ENCODE peak calls at places on chromosome 17, in four cellular contexts. W is H9, R is H1, U is IMR-90. S is an unnamed sample. For H3K4me1, the result is how much of the 10 kb centered on the place peaks cover.

GRCh38 chr17:80023261-80024205 is 12.1 kb downstream of the TBC1D16 start:
- DNase-seq in U (no peak), R (no peak), W (peak), S (no peak)

GRCh38 chr17:10197362-10197720 is 1.1 kb downstream of the GAS7 start:
- DNase-seq in W (no peak), R (no peak), U (no peak), S (no peak)

GRCh38 chr17:5706835-5707234 is 122.5 kb upstream of the NLRP1 start:
- DNase-seq in U (peak), W (peak), R (no peak), S (peak)

GRCh38 chr17:44307387-44308186 is 814 bp upstream of the RUNDC3A start:
- DNase-seq in U (no peak), W (peak), R (no peak), S (peak)

GRCh38 chr17:9670596-9670995 is 25.3 kb downstream of the USP43 start:
- DNase-seq in W (no peak), R (no peak), U (no peak), S (no peak)

GRCh38 chr17:63525190-63525946 is 2.2 kb downstream of the KCNH6 start:
- DNase-seq in U (no peak), R (no peak), W (no peak), S (peak)

GRCh38 chr17:65559802-65560627 is 1.4 kb downstream of the AXIN2 start:
- DNase-seq in R (no peak), U (no peak), W (peak), S (peak)

GRCh38 chr17:67035131-67036083 is 8.9 kb upstream of the CACNG1 start:
- DNase-seq in W (no peak), R (no peak), U (no peak), S (no peak)

GRCh38 chr17:33142703-33143299 is 150.3 kb downstream of the ASIC2 start:
- DNase-seq in U (peak), R (no peak), W (peak), S (peak)

GRCh38 chr17:395179-395578 is 42.6 kb upstream of the RPH3AL start:
- DNase-seq in W (no peak), R (no peak), U (no peak), S (no peak)

GRCh38 chr17:27956601-27957445 is 63.7 kb upstream of the LYRM9 start:
- DNase-seq in U (peak), R (no peak), W (no peak), S (peak)

GRCh38 chr17:28272166-28272565 is 46.8 kb upstream of the TMEM97 start:
- DNase-seq in W (no peak), U (peak), R (no peak), S (no peak)

GRCh38 chr17:79483122-79483521 is 127.7 kb downstream of the RBFOX3 start:
- DNase-seq in U (no peak), W (peak), R (no peak), S (peak)

GRCh38 chr17:46028374-46028773 is 29.3 kb downstream of the STH start:
- DNase-seq in U (no peak), W (no peak), R (no peak), S (no peak)
- H3K27ac ChIP-seq in U (no peak), W (no peak), R (no peak), S (no peak)

GRCh38 chr17:57982452-57983170 is 5.4 kb downstream of the VEZF1 start:
- DNase-seq in R (no peak), W (no peak), U (no peak), S (no peak)
- H3K4me1 ChIP-seq in R (under half), W (under half), U (under half), S (under half)

GRCh38 chr17:3528604-3529511 is 28.8 kb downstream of the TRPV3 start:
- DNase-seq in U (no peak), W (peak), R (no peak), S (peak)
- H4K5ac ChIP-seq in U (no peak), W (no peak), R (no peak), S (no peak)

DNA sequence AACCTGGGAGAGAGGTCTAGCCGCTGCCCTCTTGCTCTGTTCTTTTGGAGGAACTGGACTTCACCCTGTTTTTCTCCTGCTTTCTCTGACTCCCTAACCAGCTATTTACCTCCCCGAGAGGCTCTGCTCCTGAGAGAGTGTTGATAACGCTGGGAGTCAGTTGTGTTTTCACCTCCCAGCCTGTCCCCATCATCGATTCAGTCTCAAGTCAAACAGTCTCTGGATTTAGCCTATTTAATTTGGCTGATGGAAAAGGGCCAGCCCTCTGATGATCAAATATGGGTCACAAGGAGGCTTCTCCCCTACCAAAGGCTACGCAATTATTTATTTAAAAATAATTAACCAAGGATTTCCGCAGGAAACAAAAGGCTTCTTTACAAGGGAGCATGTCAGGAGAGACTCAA is 31.8 kb downstream of the HNF1B start:
- DNase-seq in R (no peak), W (no peak), U (no peak), S (no peak)
- H3K27ac ChIP-seq in R (no peak), W (no peak), U (no peak), S (no peak)

GRCh38 chr17:2387086-2388019 is 13.5 kb downstream of the MNT start:
- DNase-seq in R (no peak), U (no peak), W (no peak), S (no peak)

GRCh38 chr17:2383628-2384167 is 17.2 kb downstream of the MNT start:
- DNase-seq in W (no peak), U (no peak), R (no peak), S (no peak)

GRCh38 chr17:2386400-2387085 is 14.3 kb downstream of the MNT start:
- DNase-seq in U (no peak), R (no peak), W (no peak), S (no peak)

GRCh38 chr17:2385240-2386202 is 15.3 kb downstream of the MNT start:
- DNase-seq in R (no peak), W (no peak), U (no peak), S (no peak)

GRCh38 chr17:2384439-2385127 is 16.3 kb downstream of the MNT start:
- DNase-seq in R (no peak), W (no peak), U (no peak), S (no peak)
- H3K4me1 ChIP-seq in R (under half), W (under half), U (under half), S (under half)